ENCODE peak calls at places on chromosome 4, in seven cellular contexts. Y is epithelial cell of esophagus, S is NAMALWA, P is AG09309, K is body of pancreas, H is T-cell, C is left colon. D is an unnamed sample.

GRCh38 chr4:176467011-176467410 is 147.2 kb downstream of the SPCS3 start:
- DNase-seq in K (no peak), P (peak), H (no peak), S (no peak), Y (no peak), C (no peak), D (no peak)

GRCh38 chr4:146458594-146458993 is 63.1 kb downstream of the SLC10A7 start:
- DNase-seq in P (no peak), S (peak), C (no peak), Y (no peak), H (no peak), K (no peak), D (no peak)

GRCh38 chr4:165331823-165332222 is 4.4 kb downstream of the MSMO1 start:
- DNase-seq in K (no peak), S (no peak), P (no peak), Y (no peak), H (no peak), C (no peak), D (no peak)

GRCh38 chr4:46249106-46249505 is 125.3 kb upstream of the GABRG1 start:
- DNase-seq in Y (no peak), P (no peak), S (no peak), C (no peak), H (no peak), K (no peak), D (no peak)

GRCh38 chr4:140005699-140006098 is 148.3 kb downstream of the MAML3 start:
- DNase-seq in H (no peak), K (no peak), S (no peak), C (no peak), Y (peak), P (no peak), D (no peak)

GRCh38 chr4:184424993-184425758 is 49.2 kb downstream of the IRF2 start:
- DNase-seq in Y (peak), H (no peak), S (no peak), K (no peak), C (no peak), P (no peak), D (no peak)

GRCh38 chr4:71772592-71772991 is 11.3 kb downstream of the GC start:
- DNase-seq in C (no peak), Y (peak), P (no peak), H (no peak), K (no peak), S (no peak), D (no peak)

GRCh38 chr4:147831452-147832192 is 99.7 kb downstream of the ARHGAP10 start:
- DNase-seq in S (no peak), P (no peak), C (no peak), H (no peak), Y (peak), K (peak), D (peak)

GRCh38 chr4:119597377-119597776 is 31.2 kb downstream of the PDE5A start:
- DNase-seq in C (no peak), K (no peak), Y (no peak), S (no peak), P (no peak), H (no peak), D (no peak)

GRCh38 chr4:164613761-164614277 is 140.1 kb upstream of the SMIM31 start:
- DNase-seq in S (no peak), C (no peak), H (no peak), K (no peak), Y (peak), P (no peak), D (no peak)

D was measured in HCEC 1CT.